ENCODE peak calls at places on chromosomes 4 and X, in eight cellular contexts. One of them, this sample, is unnamed.
A peak's percentile ranks its signal among the peaks of the same experiment; 100 is the strongest.

GRCh38 chr4:40227284-40227683 is 30.5 kb downstream of the RHOH start:
- DNase-seq in A549: no peak
- DNase-seq in hepatocyte: no peak
- DNase-seq in PC-9: no peak
- DNase-seq in right lobe of liver: no peak
- DNase-seq in keratinocyte: no peak
- DNase-seq in CD8-positive, alpha-beta memory T cell: no peak
- DNase-seq in fibroblast of lung: no peak
- DNase-seq in this sample: no peak

GRCh38 chr4:120630432-120630831 is 292.1 kb downstream of the PRDM5 start:
- DNase-seq in A549: no peak
- DNase-seq in hepatocyte: no peak
- DNase-seq in PC-9: no peak
- DNase-seq in right lobe of liver: no peak
- DNase-seq in keratinocyte: no peak
- DNase-seq in CD8-positive, alpha-beta memory T cell: no peak
- DNase-seq in fibroblast of lung: peak; percentile 6
- DNase-seq in this sample: no peak

GRCh38 chrX:1443496-1444075 is 9.1 kb downstream of the ASMTL start:
- DNase-seq in A549: no peak
- DNase-seq in hepatocyte: no peak
- DNase-seq in PC-9: no peak
- DNase-seq in right lobe of liver: peak; percentile 25
- DNase-seq in keratinocyte: no peak
- DNase-seq in CD8-positive, alpha-beta memory T cell: no peak
- DNase-seq in fibroblast of lung: no peak
- DNase-seq in this sample: no peak

GRCh38 chr4:100657187-100657586 is 139.4 kb upstream of the EMCN start:
- DNase-seq in A549: no peak
- DNase-seq in hepatocyte: no peak
- DNase-seq in PC-9: no peak
- DNase-seq in right lobe of liver: no peak
- DNase-seq in keratinocyte: no peak
- DNase-seq in CD8-positive, alpha-beta memory T cell: no peak
- DNase-seq in fibroblast of lung: no peak
- DNase-seq in this sample: no peak

GRCh38 chr4:56655209-56655626 is 25.9 kb downstream of the HOPX start:
- DNase-seq in A549: no peak
- DNase-seq in hepatocyte: peak; percentile 29
- DNase-seq in PC-9: no peak
- DNase-seq in right lobe of liver: no peak
- DNase-seq in keratinocyte: no peak
- DNase-seq in CD8-positive, alpha-beta memory T cell: no peak
- DNase-seq in fibroblast of lung: peak; percentile 34
- DNase-seq in this sample: no peak

GRCh38 chr4:144343143-144343755 is 202.7 kb upstream of the GYPA start:
- DNase-seq in A549: no peak
- DNase-seq in hepatocyte: no peak
- DNase-seq in PC-9: no peak
- DNase-seq in right lobe of liver: no peak
- DNase-seq in keratinocyte: no peak
- DNase-seq in CD8-positive, alpha-beta memory T cell: no peak
- DNase-seq in fibroblast of lung: peak; percentile 5
- DNase-seq in this sample: no peak

GRCh38 chrX:33336783-33337182 is 125.4 kb upstream of the DMD start:
- DNase-seq in A549: peak; percentile 6
- DNase-seq in hepatocyte: peak; percentile 58
- DNase-seq in PC-9: no peak
- DNase-seq in right lobe of liver: no peak
- DNase-seq in keratinocyte: no peak
- DNase-seq in CD8-positive, alpha-beta memory T cell: no peak
- DNase-seq in fibroblast of lung: peak; percentile 39
- DNase-seq in this sample: no peak

GRCh38 chrX:13828392-13828791 is 11.5 kb upstream of the GPM6B start:
- DNase-seq in A549: no peak
- DNase-seq in hepatocyte: no peak
- DNase-seq in PC-9: no peak
- DNase-seq in right lobe of liver: no peak
- DNase-seq in keratinocyte: no peak
- DNase-seq in CD8-positive, alpha-beta memory T cell: no peak
- DNase-seq in fibroblast of lung: no peak
- DNase-seq in this sample: no peak

GRCh38 chr4:163063891-163064290 is 102.8 kb downstream of the NAF1 start:
- DNase-seq in A549: peak; percentile 50
- DNase-seq in hepatocyte: no peak
- DNase-seq in PC-9: peak; percentile 34
- DNase-seq in right lobe of liver: no peak
- DNase-seq in keratinocyte: no peak
- DNase-seq in CD8-positive, alpha-beta memory T cell: no peak
- DNase-seq in fibroblast of lung: no peak
- DNase-seq in this sample: no peak

GRCh38 chrX:134459683-134460004 is 321 bp upstream of the HPRT1 start:
- DNase-seq in A549: peak; percentile 63
- DNase-seq in hepatocyte: no peak
- DNase-seq in PC-9: no peak
- DNase-seq in right lobe of liver: no peak
- DNase-seq in keratinocyte: no peak
- DNase-seq in CD8-positive, alpha-beta memory T cell: no peak
- DNase-seq in fibroblast of lung: peak; percentile 1
- DNase-seq in this sample: no peak

GRCh38 chr4:145531193-145531592 is 49.5 kb downstream of the SMAD1 start:
- DNase-seq in A549: no peak
- DNase-seq in hepatocyte: no peak
- DNase-seq in PC-9: no peak
- DNase-seq in right lobe of liver: no peak
- DNase-seq in keratinocyte: no peak
- DNase-seq in CD8-positive, alpha-beta memory T cell: no peak
- DNase-seq in fibroblast of lung: no peak
- DNase-seq in this sample: no peak

GRCh38 chr4:150668824-150669223 is 86.9 kb downstream of the MAB21L2 start:
- DNase-seq in A549: no peak
- DNase-seq in hepatocyte: no peak
- DNase-seq in PC-9: no peak
- DNase-seq in right lobe of liver: no peak
- DNase-seq in keratinocyte: no peak
- DNase-seq in CD8-positive, alpha-beta memory T cell: no peak
- DNase-seq in fibroblast of lung: no peak
- DNase-seq in this sample: no peak

GRCh38 chrX:100647739-100648138 is 3.7 kb downstream of the SRPX2 start:
- DNase-seq in A549: no peak
- DNase-seq in hepatocyte: no peak
- DNase-seq in PC-9: no peak
- DNase-seq in right lobe of liver: no peak
- DNase-seq in keratinocyte: no peak
- DNase-seq in CD8-positive, alpha-beta memory T cell: no peak
- DNase-seq in fibroblast of lung: no peak
- DNase-seq in this sample: no peak

GRCh38 chrX:57286507-57287251 is at the start of gene FAAH2:
- DNase-seq in A549: peak; percentile 30
- DNase-seq in hepatocyte: peak; percentile 87
- DNase-seq in PC-9: peak; percentile 92
- DNase-seq in right lobe of liver: peak; percentile 77
- DNase-seq in keratinocyte: peak; percentile 44
- DNase-seq in CD8-positive, alpha-beta memory T cell: peak; percentile 46
- DNase-seq in fibroblast of lung: no peak
- DNase-seq in this sample: no peak

GRCh38 chr4:176898791-176899190 is 106.1 kb upstream of the VEGFC start:
- DNase-seq in A549: no peak
- DNase-seq in hepatocyte: no peak
- DNase-seq in PC-9: no peak
- DNase-seq in right lobe of liver: no peak
- DNase-seq in keratinocyte: no peak
- DNase-seq in CD8-positive, alpha-beta memory T cell: no peak
- DNase-seq in fibroblast of lung: no peak
- DNase-seq in this sample: no peak

GRCh38 chr4:138334346-138335016 is 92.3 kb upstream of the SLC7A11 start:
- DNase-seq in A549: peak; percentile 21
- DNase-seq in hepatocyte: peak; percentile 64
- DNase-seq in PC-9: no peak
- DNase-seq in right lobe of liver: no peak
- DNase-seq in keratinocyte: no peak
- DNase-seq in CD8-positive, alpha-beta memory T cell: no peak
- DNase-seq in fibroblast of lung: no peak
- DNase-seq in this sample: no peak

GRCh38 chr4:88054909-88055308 is 47.5 kb downstream of the PKD2 start:
- DNase-seq in A549: peak; percentile 72
- DNase-seq in hepatocyte: peak; percentile 69
- DNase-seq in PC-9: no peak
- DNase-seq in right lobe of liver: peak; percentile 76
- DNase-seq in keratinocyte: no peak
- DNase-seq in CD8-positive, alpha-beta memory T cell: no peak
- DNase-seq in fibroblast of lung: peak; percentile 62
- DNase-seq in this sample: peak; percentile 38

GRCh38 chr4:170589597-170590191 is 499.9 kb upstream of the AADAT start:
- DNase-seq in A549: peak; percentile 31
- DNase-seq in hepatocyte: peak; percentile 60
- DNase-seq in PC-9: no peak
- DNase-seq in right lobe of liver: no peak
- DNase-seq in keratinocyte: peak; percentile 9
- DNase-seq in CD8-positive, alpha-beta memory T cell: no peak
- DNase-seq in fibroblast of lung: no peak
- DNase-seq in this sample: no peak

GRCh38 chrX:58044130-58044529 is 133.9 kb upstream of the ZXDA start:
- DNase-seq in A549: no peak
- DNase-seq in hepatocyte: no peak
- DNase-seq in PC-9: no peak
- DNase-seq in right lobe of liver: no peak
- DNase-seq in keratinocyte: no peak
- DNase-seq in CD8-positive, alpha-beta memory T cell: no peak
- DNase-seq in fibroblast of lung: no peak
- DNase-seq in this sample: no peak

GRCh38 chr4:128859887-128860774 is 50.6 kb downstream of the JADE1 start:
- DNase-seq in A549: no peak
- DNase-seq in hepatocyte: peak; percentile 23
- DNase-seq in PC-9: no peak
- DNase-seq in right lobe of liver: no peak
- DNase-seq in keratinocyte: no peak
- DNase-seq in CD8-positive, alpha-beta memory T cell: no peak
- DNase-seq in fibroblast of lung: peak; percentile 92
- DNase-seq in this sample: peak; percentile 85

GRCh38 chr4:109962401-109962800 is 49.7 kb downstream of the EGF start:
- DNase-seq in A549: no peak
- DNase-seq in hepatocyte: no peak
- DNase-seq in PC-9: no peak
- DNase-seq in right lobe of liver: no peak
- DNase-seq in keratinocyte: no peak
- DNase-seq in CD8-positive, alpha-beta memory T cell: no peak
- DNase-seq in fibroblast of lung: no peak
- DNase-seq in this sample: no peak

DNA sequence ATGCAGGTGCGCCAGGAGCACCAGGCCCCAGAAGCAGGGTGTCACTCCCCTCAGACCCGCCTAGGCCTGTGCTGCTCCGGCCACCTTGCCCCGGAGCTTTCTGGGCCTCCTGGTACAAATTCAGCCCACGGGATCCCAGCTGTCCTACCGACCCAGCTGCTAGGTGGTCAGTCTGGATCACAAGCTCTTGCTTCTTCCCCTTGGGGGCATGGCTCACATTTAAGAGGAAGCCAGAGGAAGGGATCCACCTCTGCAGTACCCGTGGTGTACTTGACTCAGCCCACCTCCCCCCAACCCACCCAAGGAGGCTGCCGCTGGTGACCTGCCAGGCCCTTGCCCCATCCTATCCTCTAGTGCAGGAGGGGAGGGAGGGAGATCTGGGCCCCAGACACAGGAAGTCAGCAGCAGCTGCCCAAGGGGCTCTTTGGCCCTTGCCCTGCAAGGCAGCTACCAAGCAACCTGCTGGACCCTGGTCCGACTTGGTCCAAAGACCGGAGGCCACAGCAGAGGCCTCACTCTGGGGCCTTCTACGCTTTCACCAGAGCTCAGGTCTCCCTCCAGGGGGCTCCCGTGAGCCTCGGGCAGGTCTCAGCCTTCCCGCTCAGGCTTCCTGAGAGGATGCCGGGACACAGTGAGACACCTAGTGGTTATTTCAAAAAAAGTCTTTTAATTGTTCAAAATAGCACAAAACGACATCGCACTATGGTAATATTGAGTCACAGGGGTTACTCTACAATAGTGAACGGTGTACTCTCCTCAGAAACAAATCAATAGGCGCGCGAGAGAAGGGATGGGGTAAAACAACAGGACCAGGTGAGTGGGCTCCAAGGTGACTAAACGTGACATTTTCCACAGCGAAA is 2.7 kb upstream of the RENBP start:
- DNase-seq in A549: peak; percentile 87
- DNase-seq in hepatocyte: peak; percentile 85
- DNase-seq in PC-9: peak; percentile 58
- DNase-seq in right lobe of liver: peak; percentile 75
- DNase-seq in keratinocyte: no peak
- DNase-seq in CD8-positive, alpha-beta memory T cell: peak; percentile 77
- DNase-seq in fibroblast of lung: peak; percentile 80
- DNase-seq in this sample: peak; percentile 41
- H3K27ac ChIP-seq in A549: no peak overlapping the region
- H3K27ac ChIP-seq in hepatocyte: no peak overlapping the region
- H3K27ac ChIP-seq in PC-9: no peak overlapping the region
- H3K27ac ChIP-seq in right lobe of liver: no peak overlapping the region
- H3K27ac ChIP-seq in keratinocyte: no peak overlapping the region
- H3K27ac ChIP-seq in CD8-positive, alpha-beta memory T cell: no peak overlapping the region
- H3K27ac ChIP-seq in fibroblast of lung: no peak overlapping the region
- H3K27ac ChIP-seq in this sample: no peak overlapping the region

DNA sequence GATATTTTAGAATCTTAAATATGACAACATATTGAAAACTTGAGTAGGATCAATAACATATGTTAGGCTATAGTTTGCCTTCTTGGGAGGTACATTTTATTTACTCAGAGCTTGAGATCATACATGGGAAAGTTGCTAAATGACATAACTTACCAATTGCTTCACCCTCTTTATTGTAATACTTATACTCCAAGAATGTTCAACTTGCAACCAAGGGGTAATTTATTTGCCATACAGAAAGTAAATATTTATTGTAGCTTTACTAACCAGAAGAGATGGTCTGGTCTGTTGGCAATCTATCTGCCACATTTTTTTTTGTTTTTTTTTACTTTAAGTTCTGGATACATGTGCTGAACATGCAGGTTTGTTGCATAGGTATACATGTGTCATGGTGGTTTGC is 426.6 kb downstream of the ARHGAP24 start:
- DNase-seq in A549: peak; percentile 40
- DNase-seq in hepatocyte: no peak
- DNase-seq in PC-9: peak; percentile 53
- DNase-seq in right lobe of liver: no peak
- DNase-seq in keratinocyte: no peak
- DNase-seq in CD8-positive, alpha-beta memory T cell: no peak
- DNase-seq in fibroblast of lung: peak; percentile 58
- DNase-seq in this sample: peak; percentile 18
- H3K4me3 ChIP-seq in A549: no peak overlapping the region
- H3K4me3 ChIP-seq in hepatocyte: no peak overlapping the region
- H3K4me3 ChIP-seq in PC-9: no peak overlapping the region
- H3K4me3 ChIP-seq in right lobe of liver: no peak overlapping the region
- H3K4me3 ChIP-seq in keratinocyte: no peak overlapping the region
- H3K4me3 ChIP-seq in CD8-positive, alpha-beta memory T cell: no peak overlapping the region
- H3K4me3 ChIP-seq in fibroblast of lung: no peak overlapping the region
- H3K4me3 ChIP-seq in this sample: no peak overlapping the region

GRCh38 chr4:159367421-159368105 is 264.7 kb downstream of the RAPGEF2 start:
- DNase-seq in A549: no peak
- DNase-seq in hepatocyte: no peak
- DNase-seq in PC-9: no peak
- DNase-seq in right lobe of liver: no peak
- DNase-seq in keratinocyte: no peak
- DNase-seq in CD8-positive, alpha-beta memory T cell: no peak
- DNase-seq in fibroblast of lung: no peak
- DNase-seq in this sample: no peak
- H3K27ac ChIP-seq in A549: no peak overlapping the region
- H3K27ac ChIP-seq in hepatocyte: no peak overlapping the region
- H3K27ac ChIP-seq in PC-9: no peak overlapping the region
- H3K27ac ChIP-seq in right lobe of liver: no peak overlapping the region
- H3K27ac ChIP-seq in keratinocyte: peak overlapping the region; percentile 24
- H3K27ac ChIP-seq in CD8-positive, alpha-beta memory T cell: no peak overlapping the region
- H3K27ac ChIP-seq in fibroblast of lung: no peak overlapping the region
- H3K27ac ChIP-seq in this sample: no peak overlapping the region

GRCh38 chr4:186684889-186685309 is 38.8 kb downstream of the FAT1 start:
- DNase-seq in A549: no peak
- DNase-seq in hepatocyte: peak; percentile 53
- DNase-seq in PC-9: no peak
- DNase-seq in right lobe of liver: no peak
- DNase-seq in keratinocyte: no peak
- DNase-seq in CD8-positive, alpha-beta memory T cell: no peak
- DNase-seq in fibroblast of lung: no peak
- DNase-seq in this sample: no peak
- H3K4me3 ChIP-seq in A549: peak overlapping the region; percentile 22
- H3K4me3 ChIP-seq in hepatocyte: no peak overlapping the region
- H3K4me3 ChIP-seq in PC-9: no peak overlapping the region
- H3K4me3 ChIP-seq in right lobe of liver: no peak overlapping the region
- H3K4me3 ChIP-seq in keratinocyte: no peak overlapping the region
- H3K4me3 ChIP-seq in CD8-positive, alpha-beta memory T cell: no peak overlapping the region
- H3K4me3 ChIP-seq in fibroblast of lung: no peak overlapping the region
- H3K4me3 ChIP-seq in this sample: no peak overlapping the region

This sample was measured in AG04450.